ENCODE peak calls at places on chromosomes 3 and 15, in ten cellular contexts. S, Z, A, P, F, I, H, R, D and U are unnamed samples.

GRCh38 chr3:129627350-129628168 is 21.1 kb upstream of the PLXND1 start:
- DNase-seq in S (peak; percentile 76), Z (peak; percentile 89), A (peak; percentile 93), P (peak; percentile 81), F (peak; percentile 84), I (peak; percentile 72), H (peak; percentile 78), R (peak; percentile 57), D (peak; percentile 65), U (peak; percentile 13)

GRCh38 chr3:138019288-138020069 is 9.5 kb downstream of the CLDN18 start:
- DNase-seq in S (no peak), Z (no peak), A (no peak), P (no peak), F (no peak), I (no peak), H (no peak), R (no peak), D (no peak), U (no peak)

GRCh38 chr15:57861039-57861638 is 154.6 kb downstream of the POLR2M start:
- DNase-seq in S (peak; percentile 38), Z (peak; percentile 83), A (peak; percentile 85), P (no peak), F (peak; percentile 66), I (no peak), H (no peak), R (peak; percentile 59), D (no peak), U (peak; percentile 54)

GRCh38 chr3:105837143-105837740 is 31.6 kb downstream of the CBLB start:
- DNase-seq in S (no peak), Z (no peak), A (no peak), P (no peak), F (no peak), I (no peak), H (no peak), R (no peak), D (no peak), U (no peak)

GRCh38 chr3:102419786-102420185 is 15.0 kb upstream of the ZPLD1 start:
- DNase-seq in S (no peak), Z (no peak), A (no peak), P (no peak), F (no peak), I (no peak), H (no peak), R (no peak), D (no peak), U (no peak)

GRCh38 chr3:50474717-50475116 is 28.7 kb downstream of the CACNA2D2 start:
- DNase-seq in S (no peak), Z (peak; percentile 54), A (peak; percentile 41), P (no peak), F (peak; percentile 22), I (no peak), H (no peak), R (peak; percentile 3), D (no peak), U (no peak)

GRCh38 chr3:28916713-28917499 is 364.0 kb upstream of the RBMS3 start:
- DNase-seq in S (peak; percentile 13), Z (peak; percentile 90), A (peak; percentile 89), P (no peak), F (peak; percentile 71), I (peak; percentile 33), H (no peak), R (no peak), D (peak; percentile 48), U (no peak)

GRCh38 chr15:42118650-42119531 is 24.5 kb upstream of the PLA2G4D start:
- DNase-seq in S (peak; percentile 52), Z (peak; percentile 31), A (no peak), P (no peak), F (no peak), I (no peak), H (no peak), R (no peak), D (no peak), U (peak; percentile 85)

GRCh38 chr3:103992469-103992868 is 1374.2 kb upstream of the ALCAM start:
- DNase-seq in S (no peak), Z (no peak), A (no peak), P (no peak), F (no peak), I (no peak), H (no peak), R (no peak), D (no peak), U (no peak)

GRCh38 chr3:168096210-168096795 is 579 bp upstream of the GOLIM4 start:
- DNase-seq in S (peak; percentile 84), Z (peak; percentile 92), A (peak; percentile 92), P (peak; percentile 70), F (peak; percentile 92), I (peak; percentile 36), H (no peak), R (peak; percentile 85), D (peak; percentile 61), U (peak; percentile 74)

GRCh38 chr15:83626171-83626802 is 27.6 kb upstream of the ADAMTSL3 start:
- DNase-seq in S (no peak), Z (peak; percentile 11), A (peak; percentile 11), P (no peak), F (no peak), I (no peak), H (no peak), R (no peak), D (no peak), U (no peak)

GRCh38 chr3:50226888-50227389 is 9.1 kb upstream of the GNAI2 start:
- DNase-seq in S (no peak), Z (peak; percentile 51), A (peak; percentile 38), P (no peak), F (peak; percentile 29), I (no peak), H (peak; percentile 43), R (no peak), D (no peak), U (no peak)

GRCh38 chr3:120244834-120245225 is 40.2 kb downstream of the GPR156 start:
- DNase-seq in S (no peak), Z (peak; percentile 4), A (peak; percentile 6), P (no peak), F (no peak), I (no peak), H (no peak), R (no peak), D (no peak), U (no peak)
- TF ChIP-seq CTCF in S (no peak), Z (no peak), A (no peak), P (no peak), F (no peak), I (no peak), H (no peak), R (no peak), D (no peak), U (peak; percentile 23)

GRCh38 chr3:187713504-187713903 is 11.1 kb upstream of the RTP2 start:
- DNase-seq in S (no peak), Z (peak; percentile 46), A (peak; percentile 49), P (no peak), F (peak; percentile 60), I (no peak), H (no peak), R (no peak), D (no peak), U (no peak)

GRCh38 chr3:187708696-187709095 is 6.3 kb upstream of the RTP2 start:
- DNase-seq in S (no peak), Z (no peak), A (no peak), P (no peak), F (no peak), I (no peak), H (no peak), R (no peak), D (no peak), U (no peak)

GRCh38 chr3:187706966-187707365 is 4.6 kb upstream of the RTP2 start:
- DNase-seq in S (peak; percentile 39), Z (peak; percentile 14), A (peak; percentile 18), P (no peak), F (no peak), I (no peak), H (no peak), R (no peak), D (no peak), U (no peak)

GRCh38 chr3:187705164-187705563 is 2.8 kb upstream of the RTP2 start:
- DNase-seq in S (no peak), Z (no peak), A (no peak), P (no peak), F (no peak), I (no peak), H (no peak), R (no peak), D (no peak), U (no peak)

GRCh38 chr3:187709155-187709554 is 6.8 kb upstream of the RTP2 start:
- DNase-seq in S (no peak), Z (no peak), A (no peak), P (no peak), F (no peak), I (no peak), H (no peak), R (no peak), D (no peak), U (no peak)
- TF ChIP-seq CTCF in S (no peak), Z (no peak), A (peak; percentile 6), P (no peak), F (no peak), I (no peak), H (no peak), R (peak; percentile 4), D (no peak), U (peak; percentile 29)

DNA sequence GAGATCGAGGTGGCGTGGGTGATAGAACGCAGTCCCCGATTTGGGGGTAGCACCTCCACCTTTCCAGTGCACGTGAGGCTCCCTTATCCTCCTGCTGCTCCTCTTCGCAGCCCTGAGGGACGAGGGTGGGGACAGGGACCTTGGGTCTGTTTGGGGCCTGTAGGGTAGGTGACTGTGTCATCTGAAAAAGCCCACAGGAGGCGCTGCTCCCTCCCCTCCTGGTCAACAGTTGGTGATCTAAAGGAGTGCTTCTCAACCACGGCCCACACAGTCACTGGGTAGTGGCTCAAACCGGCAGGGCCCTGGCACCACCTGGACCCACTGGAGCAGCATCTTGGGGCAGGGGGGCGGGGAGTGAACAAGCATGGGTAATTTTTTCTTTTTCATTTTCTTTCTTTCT is 7.1 kb downstream of the LRRK1 start:
- DNase-seq in S (no peak), Z (no peak), A (no peak), P (no peak), F (no peak), I (no peak), H (no peak), R (no peak), D (no peak), U (no peak)
- TF ChIP-seq CTCF in S (no peak), Z (peak; percentile 7), A (no peak), P (no peak), F (no peak), I (no peak), H (no peak), R (peak; percentile 10), D (no peak), U (no peak)

GRCh38 chr3:68974711-68975110 is 38.8 kb downstream of the EOGT start:
- DNase-seq in S (no peak), Z (no peak), A (no peak), P (no peak), F (no peak), I (no peak), H (no peak), R (no peak), D (no peak), U (no peak)

GRCh38 chr3:68977486-68978167 is 35.9 kb downstream of the EOGT start:
- DNase-seq in S (no peak), Z (no peak), A (no peak), P (no peak), F (no peak), I (no peak), H (no peak), R (no peak), D (no peak), U (no peak)

GRCh38 chr3:68973635-68974034 is 39.8 kb downstream of the EOGT start:
- DNase-seq in S (no peak), Z (no peak), A (no peak), P (no peak), F (no peak), I (no peak), H (no peak), R (no peak), D (no peak), U (no peak)

GRCh38 chr3:68972358-68972979 is 40.1 kb upstream of the TAFA4 start:
- DNase-seq in S (peak; percentile 60), Z (peak; percentile 71), A (peak; percentile 68), P (no peak), F (peak; percentile 38), I (peak; percentile 20), H (no peak), R (peak; percentile 32), D (peak; percentile 18), U (no peak)
- TF ChIP-seq CTCF in S (peak; percentile 51), Z (peak; percentile 82), A (peak; percentile 93), P (no peak), F (peak; percentile 65), I (peak; percentile 9), H (peak; percentile 45), R (peak; percentile 87), D (peak; percentile 58), U (peak; percentile 95)